ENCODE peak calls at places on chromosomes 4 and X, in seven cellular contexts. Y is astrocyte; I is activated CD8-positive, alpha-beta T cell treated with anti-CD3 and anti-CD28 coated beads for 36 hours; M is thyroid gland; Q is GM06990; J is HFFc6; F is uterus. C is an unnamed sample.
A peak's percentile ranks its signal among the peaks of the same experiment; 100 is the strongest.

GRCh38 chr4:80306255-80306654 is 29.3 kb upstream of the CFAP299 start:
- DNase-seq in Y (peak; percentile 69), J (peak; percentile 43), Q (no peak), F (no peak), M (no peak), I (no peak), C (no peak)

GRCh38 chr4:85932371-85933305 is 427.2 kb downstream of the MAPK10 start:
- DNase-seq in F (no peak), Q (no peak), I (no peak), Y (peak; percentile 69), J (peak; percentile 53), M (peak; percentile 51), C (no peak)

GRCh38 chrX:44282753-44283152 is 60.7 kb downstream of the EFHC2 start:
- DNase-seq in J (no peak), M (no peak), F (no peak), I (no peak), Q (no peak), Y (no peak), C (no peak)

GRCh38 chr4:15755321-15755750 is 22.8 kb upstream of the CD38 start:
- DNase-seq in Q (no peak), F (no peak), J (peak; percentile 50), M (no peak), I (peak; percentile 85), Y (peak; percentile 82), C (no peak)

GRCh38 chr4:139624441-139625130 is 41.0 kb upstream of the MGST2 start:
- DNase-seq in Y (no peak), M (no peak), I (no peak), J (no peak), Q (no peak), F (no peak), C (no peak)

GRCh38 chr4:182143086-182143821 is 99.9 kb upstream of the TENM3 start:
- DNase-seq in F (peak; percentile 15), J (peak; percentile 20), Q (peak; percentile 20), M (peak; percentile 32), Y (peak; percentile 37), I (peak; percentile 4), C (no peak)

GRCh38 chrX:63350551-63350950 is 581 bp downstream of the SPIN4 start:
- DNase-seq in F (peak; percentile 18), I (peak; percentile 35), M (peak; percentile 33), J (no peak), Y (peak; percentile 4), Q (peak; percentile 32), C (no peak)

GRCh38 chr4:186104895-186105720 is 604 bp downstream of the FAM149A start:
- DNase-seq in I (no peak), F (peak; percentile 34), M (peak; percentile 31), Q (no peak), J (no peak), Y (no peak), C (no peak)

GRCh38 chr4:39518484-39518883 is 8.8 kb downstream of the UGDH start:
- DNase-seq in Q (no peak), M (no peak), I (no peak), J (no peak), F (no peak), Y (no peak), C (no peak)

GRCh38 chr4:57037982-57038604 is 59.4 kb downstream of the POLR2B start:
- DNase-seq in J (no peak), M (peak; percentile 83), F (peak; percentile 69), Q (peak; percentile 26), Y (no peak), I (peak; percentile 49), C (peak; percentile 81)

GRCh38 chr4:74878323-74878722 is 54.6 kb upstream of the PARM1 start:
- DNase-seq in J (no peak), I (no peak), F (no peak), M (no peak), Q (no peak), Y (no peak), C (no peak)

GRCh38 chr4:67762091-67762490 is 7.9 kb upstream of the GNRHR start:
- DNase-seq in Y (peak; percentile 56), Q (peak; percentile 6), J (no peak), M (no peak), F (no peak), I (peak; percentile 2), C (no peak)

GRCh38 chrX:22399793-22400192 is 127.1 kb downstream of the CBLL2 start:
- DNase-seq in J (no peak), Y (peak; percentile 47), F (no peak), I (no peak), M (no peak), Q (no peak), C (no peak)

GRCh38 chr4:15003441-15003890 is 1.2 kb downstream of the CPEB2 start:
- DNase-seq in I (peak; percentile 69), Q (peak; percentile 80), J (peak; percentile 21), M (peak; percentile 70), F (peak; percentile 47), Y (no peak), C (peak; percentile 71)

GRCh38 chrX:40109288-40110008 is 11.7 kb upstream of the BCOR start:
- DNase-seq in J (no peak), I (peak; percentile 45), Y (no peak), F (peak; percentile 70), M (peak; percentile 79), Q (no peak), C (no peak)

GRCh38 chr4:87071401-87071800 is 136.6 kb downstream of the AFF1 start:
- DNase-seq in M (peak; percentile 33), I (no peak), Y (no peak), Q (no peak), F (no peak), J (no peak), C (no peak)

GRCh38 chrX:23403849-23404248 is 69.2 kb downstream of the PTCHD1 start:
- DNase-seq in J (no peak), M (no peak), I (no peak), Q (no peak), F (no peak), Y (no peak), C (no peak)
- TF ChIP-seq CTCF in J (no peak), M (no peak), I (no peak), Q (no peak), F (no peak), Y (peak; percentile 8), C (peak; percentile 48)

GRCh38 chr4:118270492-118270891 is 82.3 kb downstream of the PRSS12 start:
- DNase-seq in M (no peak), I (no peak), Y (peak; percentile 27), J (peak; percentile 41), F (no peak), Q (no peak), C (no peak)
- TF ChIP-seq CTCF in M (peak; percentile 53), I (peak; percentile 72), Y (peak; percentile 43), J (peak; percentile 88), F (peak; percentile 54), Q (peak; percentile 32), C (peak; percentile 84)

GRCh38 chrX:130575831-130576404 is 174.1 kb downstream of the RBMX2 start:
- DNase-seq in Y (peak; percentile 6), Q (no peak), F (peak; percentile 19), J (peak; percentile 20), I (peak; percentile 43), M (peak; percentile 58), C (no peak)
- TF ChIP-seq CTCF in Y (peak; percentile 68), Q (peak; percentile 85), F (peak; percentile 51), J (peak; percentile 79), I (peak; percentile 61), M (peak; percentile 73), C (peak; percentile 93)

GRCh38 chr4:13857800-13858199 is 230.3 kb upstream of the BOD1L1 start:
- DNase-seq in F (no peak), Y (no peak), I (no peak), Q (no peak), M (no peak), J (no peak), C (no peak)

GRCh38 chr4:13856387-13856786 is 228.9 kb upstream of the BOD1L1 start:
- DNase-seq in Q (no peak), J (no peak), I (no peak), Y (no peak), F (no peak), M (no peak), C (no peak)

GRCh38 chr4:13859423-13859822 is 231.9 kb upstream of the BOD1L1 start:
- DNase-seq in Y (no peak), Q (no peak), J (no peak), F (no peak), I (no peak), M (no peak), C (no peak)

GRCh38 chr4:13857397-13857796 is 229.9 kb upstream of the BOD1L1 start:
- DNase-seq in Q (no peak), M (no peak), F (no peak), J (no peak), Y (no peak), I (no peak), C (no peak)

DNA sequence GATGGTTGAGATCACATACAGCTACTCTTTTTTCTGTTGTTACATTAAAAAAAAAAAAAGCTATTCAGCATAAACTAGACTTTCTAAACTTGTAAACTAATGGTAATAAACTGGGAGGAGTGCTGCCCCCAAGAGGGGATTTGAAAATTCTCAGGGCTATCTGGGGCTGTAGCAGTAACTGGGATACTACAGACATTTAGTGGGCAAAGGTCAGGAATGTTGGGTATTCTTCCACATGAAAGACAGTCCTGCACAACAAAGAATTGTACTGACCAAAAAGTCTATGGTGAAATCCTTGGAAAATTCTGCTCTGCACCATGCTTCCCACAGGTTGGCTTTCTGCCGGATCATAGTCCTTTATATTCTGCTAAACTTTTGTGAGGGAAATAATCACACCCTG is 232.6 kb upstream of the BOD1L1 start:
- DNase-seq in Q (no peak), F (no peak), J (no peak), I (no peak), Y (no peak), M (no peak), C (no peak)
- TF ChIP-seq CTCF in Q (peak; percentile 14), F (no peak), J (peak; percentile 51), I (no peak), Y (no peak), M (no peak), C (peak; percentile 42)

GRCh38 chr4:7127591-7127990 is 59.7 kb upstream of the GRPEL1 start:
- DNase-seq in F (peak; percentile 40), Y (no peak), J (no peak), Q (no peak), M (peak; percentile 66), I (no peak), C (no peak)

GRCh38 chr4:7121174-7121573 is 53.3 kb upstream of the GRPEL1 start:
- DNase-seq in Q (no peak), J (no peak), Y (no peak), F (no peak), M (peak; percentile 86), I (no peak), C (no peak)

GRCh38 chr4:7121861-7122653 is 54.2 kb upstream of the GRPEL1 start:
- DNase-seq in F (no peak), J (no peak), Y (no peak), Q (no peak), I (no peak), M (peak; percentile 42), C (no peak)

GRCh38 chr4:7128234-7128633 is 60.4 kb upstream of the GRPEL1 start:
- DNase-seq in I (no peak), Q (no peak), M (peak; percentile 31), Y (no peak), F (no peak), J (no peak), C (no peak)

GRCh38 chr4:7124643-7125442 is 57.0 kb upstream of the GRPEL1 start:
- DNase-seq in I (no peak), Y (peak; percentile 95), F (peak; percentile 76), J (peak; percentile 89), Q (no peak), M (peak; percentile 97), C (no peak)
- TF ChIP-seq CTCF in I (no peak), Y (no peak), F (no peak), J (peak; percentile 19), Q (no peak), M (no peak), C (no peak)

C was measured in type B pancreatic cell.